ENCODE peak calls at places on chromosomes 4 and X, in ten cellular contexts. N, I, K, E, S, U, D, R, G and L are unnamed samples.

GRCh38 chr4:147481577-147482109 is 746 bp downstream of the EDNRA start:
- DNase-seq in R (no peak), E (peak; percentile 44), G (no peak), I (no peak), U (no peak), S (no peak), K (no peak), D (no peak), N (no peak), L (no peak)

GRCh38 chrX:31546130-31546529 is 474.3 kb upstream of the FTHL17 start:
- DNase-seq in U (no peak), K (no peak), E (peak; percentile 85), R (no peak), N (no peak), I (no peak), S (no peak), D (no peak), G (no peak), L (no peak)

GRCh38 chr4:40627540-40627939 is 2.1 kb downstream of the RBM47 start:
- DNase-seq in E (no peak), R (no peak), K (no peak), I (no peak), N (no peak), U (no peak), D (no peak), G (no peak), S (no peak), L (no peak)

GRCh38 chr4:184453402-184454160 is 20.8 kb downstream of the IRF2 start:
- DNase-seq in D (peak; percentile 23), S (no peak), N (peak; percentile 85), K (no peak), G (no peak), E (peak; percentile 90), I (no peak), R (peak; percentile 51), U (peak; percentile 93), L (no peak)

GRCh38 chr4:185210102-185210981 is 944 bp downstream of the SNX25 start:
- DNase-seq in K (no peak), G (peak; percentile 26), U (no peak), S (peak; percentile 7), D (peak; percentile 37), N (no peak), E (peak; percentile 67), R (no peak), I (peak; percentile 20), L (no peak)

GRCh38 chr4:11404431-11404830 is 24.3 kb downstream of the HS3ST1 start:
- DNase-seq in E (no peak), K (no peak), R (no peak), S (no peak), D (no peak), I (no peak), U (no peak), G (peak; percentile 5), N (no peak), L (no peak)

GRCh38 chr4:13528823-13529129 is 15.5 kb downstream of the NKX3-2 start:
- DNase-seq in N (no peak), K (no peak), U (no peak), E (no peak), S (no peak), I (no peak), D (no peak), G (no peak), R (no peak), L (no peak)

GRCh38 chr4:123649644-123650356 is 253.2 kb downstream of the SPRY1 start:
- DNase-seq in S (peak; percentile 97), N (peak; percentile 90), D (no peak), E (peak; percentile 91), U (no peak), G (peak; percentile 80), R (no peak), K (no peak), I (peak; percentile 83), L (peak; percentile 32)

GRCh38 chr4:6763330-6763851 is 19.1 kb upstream of the KIAA0232 start:
- DNase-seq in I (no peak), R (no peak), K (no peak), S (no peak), D (no peak), E (no peak), N (no peak), U (no peak), G (no peak), L (no peak)

GRCh38 chrX:63513825-63514574 is 162.9 kb upstream of the SPIN4 start:
- DNase-seq in R (no peak), E (peak; percentile 91), I (no peak), D (no peak), S (no peak), G (no peak), N (peak; percentile 24), U (no peak), K (no peak), L (no peak)

GRCh38 chr4:32135642-32136041 is 1415.5 kb downstream of the PCDH7 start:
- DNase-seq in G (no peak), E (peak; percentile 52), D (no peak), R (no peak), N (no peak), U (no peak), K (no peak), S (no peak), I (no peak), L (no peak)

GRCh38 chrX:40644821-40645358 is 2.5 kb downstream of the CXorf38 start:
- DNase-seq in U (peak; percentile 60), D (peak; percentile 6), R (no peak), G (no peak), K (peak; percentile 5), I (peak; percentile 1), S (no peak), N (peak; percentile 40), E (peak; percentile 67), L (no peak)

GRCh38 chr4:154779362-154779947 is 1.6 kb upstream of the RBM46 start:
- DNase-seq in E (peak; percentile 72), G (no peak), K (no peak), S (no peak), R (no peak), U (peak; percentile 57), N (peak; percentile 5), D (no peak), I (no peak), L (no peak)

GRCh38 chrX:119759333-119759766 is 962 bp downstream of the SOWAHD start:
- DNase-seq in E (no peak), S (no peak), U (no peak), R (no peak), D (no peak), K (no peak), N (no peak), I (no peak), G (no peak), L (no peak)

GRCh38 chr4:187972135-187972534 is 23.4 kb upstream of the ZFP42 start:
- DNase-seq in R (no peak), S (no peak), G (no peak), N (no peak), K (no peak), E (peak; percentile 10), I (no peak), U (no peak), D (no peak), L (no peak)

GRCh38 chrX:135327299-135327698 is 18.0 kb downstream of the ETDC start:
- DNase-seq in U (no peak), D (no peak), R (no peak), I (no peak), K (no peak), G (no peak), S (no peak), N (no peak), E (peak; percentile 91), L (no peak)

GRCh38 chrX:77788050-77788449 is 2.0 kb upstream of the ATRX start:
- DNase-seq in R (no peak), N (no peak), U (peak; percentile 59), E (peak; percentile 51), D (no peak), I (no peak), K (no peak), S (no peak), G (no peak), L (no peak)

GRCh38 chr4:154973636-154974035 is 192.6 kb downstream of the RBM46 start:
- DNase-seq in E (peak; percentile 70), K (no peak), G (no peak), R (no peak), D (no peak), S (no peak), I (no peak), U (no peak), N (no peak), L (no peak)

GRCh38 chr4:47198791-47199190 is 167.4 kb downstream of the GABRB1 start:
- DNase-seq in N (no peak), R (no peak), G (no peak), E (no peak), D (no peak), S (no peak), U (no peak), K (no peak), I (no peak), L (no peak)

GRCh38 chr4:6509587-6509986 is 37.2 kb upstream of the PPP2R2C start:
- DNase-seq in D (no peak), G (no peak), E (no peak), S (no peak), K (no peak), R (no peak), I (no peak), U (no peak), N (no peak), L (no peak)

GRCh38 chrX:43949669-43950068 is 23.5 kb downstream of the NDP start:
- DNase-seq in D (peak; percentile 15), E (peak; percentile 4), U (no peak), S (no peak), I (no peak), K (peak; percentile 13), G (no peak), N (no peak), R (no peak), L (peak; percentile 44)

GRCh38 chr4:13865871-13866669 is 238.5 kb upstream of the BOD1L1 start:
- DNase-seq in E (peak; percentile 27), U (no peak), N (no peak), I (no peak), R (no peak), G (no peak), K (no peak), D (no peak), S (no peak), L (no peak)

GRCh38 chrX:68840256-68840655 is 11.4 kb downstream of the EFNB1 start:
- DNase-seq in R (no peak), S (no peak), E (no peak), I (no peak), U (no peak), G (no peak), K (no peak), N (no peak), D (no peak), L (no peak)

GRCh38 chr4:52713456-52713937 is 37.7 kb downstream of the ERVMER34-1 start:
- DNase-seq in I (no peak), R (no peak), E (no peak), U (peak; percentile 41), S (no peak), N (no peak), G (no peak), K (no peak), D (no peak), L (no peak)

GRCh38 chr4:113901994-113902787 is 77.3 kb downstream of the ARSJ start:
- DNase-seq in S (no peak), K (no peak), R (no peak), G (peak; percentile 15), D (peak; percentile 37), U (no peak), E (no peak), I (peak; percentile 73), N (no peak), L (no peak)

GRCh38 chrX:144219035-144219434 is 335.2 kb downstream of the UBE2NL start:
- DNase-seq in R (no peak), E (peak; percentile 0), S (peak; percentile 39), G (no peak), K (no peak), N (no peak), D (no peak), I (no peak), U (no peak), L (no peak)